ENCODE peak calls at places on chromosomes 7 and 10, in four cellular contexts. J is GM23338, W is A549, G is HCT116. Z is an unnamed sample.

GRCh38 chr10:80855348-80855971 is 317.8 kb downstream of the SH2D4B start:
- DNase-seq in J (peak; percentile 88), G (no peak), W (no peak), Z (peak; percentile 5)

GRCh38 chr10:64426745-64427144 is 905.5 kb downstream of the REEP3 start:
- DNase-seq in W (no peak), J (no peak), G (no peak), Z (no peak)

GRCh38 chr7:92898798-92899197 is 62.4 kb upstream of the CDK6 start:
- DNase-seq in J (no peak), G (no peak), W (no peak), Z (no peak)

GRCh38 chr10:31864834-31865518 is 63.7 kb downstream of the ARHGAP12 start:
- DNase-seq in W (peak; percentile 23), J (peak; percentile 82), G (no peak), Z (no peak)

GRCh38 chr7:33108931-33109757 is at the start of gene RP9:
- DNase-seq in W (peak; percentile 61), G (peak; percentile 57), J (peak; percentile 95), Z (no peak)

GRCh38 chr7:25124485-25125136 is 449 bp downstream of the CYCS start:
- DNase-seq in G (no peak), J (no peak), W (no peak), Z (no peak)

GRCh38 chr10:71316081-71316785 is 2.8 kb upstream of the SLC29A3 start:
- DNase-seq in J (no peak), W (no peak), G (no peak), Z (no peak)

GRCh38 chr7:128879939-128880746 is 17.5 kb downstream of the ATP6V1F start:
- DNase-seq in W (peak; percentile 96), G (no peak), J (peak; percentile 89), Z (no peak)

GRCh38 chr7:131370523-131370968 is 42.9 kb downstream of the MKLN1 start:
- DNase-seq in W (no peak), J (peak; percentile 77), G (no peak), Z (no peak)

GRCh38 chr10:78290131-78290750 is 256.6 kb downstream of the RPS24 start:
- DNase-seq in W (no peak), J (peak; percentile 61), G (no peak), Z (no peak)

GRCh38 chr7:30172451-30172850 is 37.7 kb downstream of the MTURN start:
- DNase-seq in J (no peak), W (no peak), G (no peak), Z (no peak)

GRCh38 chr7:1341995-1342645 is 109.4 kb downstream of the UNCX start:
- DNase-seq in W (no peak), J (no peak), G (no peak), Z (no peak)

GRCh38 chr7:26212921-26213718 is 11.6 kb downstream of the CBX3 start:
- DNase-seq in J (no peak), W (no peak), G (no peak), Z (no peak)

DNA sequence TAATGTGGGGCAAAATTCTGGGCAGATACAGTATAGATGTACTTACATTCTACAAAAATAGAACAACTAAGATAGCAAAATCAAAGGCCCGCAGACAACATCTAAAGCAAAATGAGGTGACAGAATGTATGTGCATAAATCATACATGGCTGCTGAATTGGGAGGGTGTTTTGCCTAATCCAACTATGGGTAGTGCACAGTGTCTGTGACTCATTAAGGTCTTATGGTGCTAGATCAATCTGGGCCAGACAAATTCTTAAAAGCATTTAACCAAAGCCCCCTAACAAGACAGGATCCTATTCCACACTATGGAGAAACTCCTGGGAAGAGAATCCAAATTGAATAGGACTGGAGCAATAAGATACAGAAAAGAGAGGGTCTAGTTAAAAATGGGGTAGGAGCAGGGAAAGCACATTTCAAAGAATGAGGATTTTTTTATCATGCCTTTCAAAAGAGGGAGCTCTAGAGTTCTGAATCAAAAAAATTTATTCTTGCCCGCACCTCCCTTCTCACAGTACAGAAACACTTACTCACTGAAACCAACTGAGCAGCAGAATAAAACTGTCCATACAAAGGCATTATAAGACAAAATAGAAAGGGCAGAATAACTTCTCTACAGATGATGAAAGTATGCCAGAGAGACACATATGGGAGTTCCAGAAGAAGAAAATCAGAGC is 181.3 kb downstream of the RNLS start:
- DNase-seq in J (peak; percentile 19), W (no peak), G (no peak), Z (no peak)
- TF ChIP-seq CTCF in J (peak; percentile 37), W (peak; percentile 43), G (peak; percentile 49), Z (peak; percentile 53)

GRCh38 chr7:123041085-123041484 is 45.6 kb upstream of the TAS2R16 start:
- DNase-seq in J (no peak), W (no peak), G (no peak), Z (no peak)
- TF ChIP-seq REST in J (no peak), W (no peak), G (no peak), Z (no peak)

DNA sequence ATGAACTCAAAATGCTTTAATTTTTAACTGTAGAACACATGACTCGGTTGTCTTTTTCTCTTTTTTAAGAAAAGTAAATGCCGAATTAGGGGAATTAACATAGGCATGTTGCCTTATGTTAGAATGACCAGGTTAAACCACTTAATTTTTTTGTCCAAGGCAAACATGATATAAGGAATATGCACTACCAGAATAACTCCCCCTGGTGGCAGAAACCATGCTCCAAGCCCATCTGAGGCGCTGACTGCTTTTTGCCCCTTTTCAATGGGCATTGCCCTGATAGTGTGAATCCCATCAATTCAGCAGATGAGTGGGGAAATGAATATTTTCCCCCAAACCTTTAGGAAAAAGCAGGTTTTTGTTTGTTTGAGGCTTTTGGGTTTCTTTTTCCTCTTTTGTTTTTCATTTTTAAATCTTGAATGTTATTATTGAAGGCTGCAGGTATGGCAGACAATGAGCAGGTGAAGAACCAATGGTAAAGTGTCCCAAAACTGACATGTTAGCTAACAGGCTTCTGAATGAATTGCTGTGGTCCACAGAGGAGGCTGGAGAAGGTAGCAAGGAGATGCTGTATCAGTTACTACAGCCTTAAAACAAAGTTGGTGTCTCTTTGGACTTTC is 284.3 kb downstream of the SORCS3 start:
- DNase-seq in J (peak; percentile 80), G (peak; percentile 66), W (peak; percentile 7), Z (peak; percentile 43)
- TF ChIP-seq CTCF in J (peak; percentile 95), G (peak; percentile 94), W (peak; percentile 60), Z (peak; percentile 85)

DNA sequence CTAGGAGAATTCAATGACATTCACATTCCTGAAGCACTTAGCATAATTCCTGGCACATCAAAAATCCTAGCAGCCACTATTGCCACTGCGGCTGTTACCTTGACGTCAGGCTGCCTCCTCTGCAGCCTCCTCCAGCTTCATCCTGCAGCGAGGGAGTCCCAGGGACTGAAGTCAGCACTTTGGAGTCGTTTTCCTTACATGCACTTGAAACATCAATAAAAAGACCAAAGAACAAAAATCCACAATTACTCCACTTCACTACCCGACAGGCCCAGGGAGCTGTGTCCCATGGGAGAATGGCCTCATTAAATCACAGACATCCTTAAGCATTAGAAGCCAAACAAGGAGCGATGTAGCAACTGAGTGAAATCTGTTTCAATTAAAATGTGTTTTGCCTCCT is 48.6 kb upstream of the NANOS1 start:
- DNase-seq in J (no peak), G (no peak), W (no peak), Z (no peak)
- TF ChIP-seq REST in J (no peak), G (no peak), W (no peak), Z (no peak)

DNA sequence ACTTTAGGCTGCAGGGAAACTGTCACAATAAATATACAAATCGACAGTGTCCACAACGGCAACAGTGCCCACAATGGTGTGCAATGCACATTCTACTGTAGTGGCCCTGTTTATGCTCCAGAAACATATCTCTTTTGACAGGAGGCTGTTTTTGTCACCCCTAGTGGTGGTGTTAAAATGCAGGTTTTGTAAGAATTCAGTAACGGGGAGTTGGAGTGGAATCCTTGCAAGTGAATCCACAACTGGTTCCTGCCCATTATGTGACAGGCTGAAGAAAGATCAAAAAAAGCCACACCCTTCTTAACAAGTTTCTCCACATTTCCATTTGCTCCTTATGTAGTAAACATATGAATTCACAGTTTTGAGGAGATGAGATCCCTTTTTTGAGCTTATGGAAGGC is 58.5 kb downstream of the BEND7 start:
- DNase-seq in J (peak; percentile 51), W (no peak), G (no peak), Z (no peak)
- TF ChIP-seq CTCF in J (peak; percentile 63), W (no peak), G (peak; percentile 46), Z (peak; percentile 21)

DNA sequence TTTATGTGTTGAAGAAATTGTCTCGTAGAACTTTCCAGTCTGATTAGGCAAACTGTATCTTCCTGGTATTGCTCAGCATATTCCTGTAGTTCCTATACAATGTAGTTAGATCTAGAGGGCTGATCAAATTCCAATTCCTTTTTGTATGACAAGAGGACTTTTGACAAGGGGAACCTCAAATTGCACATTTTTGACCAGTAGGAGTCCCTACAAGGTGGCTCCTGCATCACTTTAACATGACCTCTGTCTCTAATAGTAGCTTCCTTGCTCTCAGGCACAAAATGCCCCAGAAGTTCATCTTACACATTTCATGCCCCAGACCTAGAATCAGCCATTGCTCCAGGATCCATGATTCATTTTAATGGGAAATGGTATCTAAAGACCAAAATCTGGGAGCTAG is 18.7 kb downstream of the HERPUD2 start:
- DNase-seq in W (no peak), J (peak; percentile 27), G (no peak), Z (no peak)
- TF ChIP-seq REST in W (no peak), J (no peak), G (no peak), Z (no peak)

DNA sequence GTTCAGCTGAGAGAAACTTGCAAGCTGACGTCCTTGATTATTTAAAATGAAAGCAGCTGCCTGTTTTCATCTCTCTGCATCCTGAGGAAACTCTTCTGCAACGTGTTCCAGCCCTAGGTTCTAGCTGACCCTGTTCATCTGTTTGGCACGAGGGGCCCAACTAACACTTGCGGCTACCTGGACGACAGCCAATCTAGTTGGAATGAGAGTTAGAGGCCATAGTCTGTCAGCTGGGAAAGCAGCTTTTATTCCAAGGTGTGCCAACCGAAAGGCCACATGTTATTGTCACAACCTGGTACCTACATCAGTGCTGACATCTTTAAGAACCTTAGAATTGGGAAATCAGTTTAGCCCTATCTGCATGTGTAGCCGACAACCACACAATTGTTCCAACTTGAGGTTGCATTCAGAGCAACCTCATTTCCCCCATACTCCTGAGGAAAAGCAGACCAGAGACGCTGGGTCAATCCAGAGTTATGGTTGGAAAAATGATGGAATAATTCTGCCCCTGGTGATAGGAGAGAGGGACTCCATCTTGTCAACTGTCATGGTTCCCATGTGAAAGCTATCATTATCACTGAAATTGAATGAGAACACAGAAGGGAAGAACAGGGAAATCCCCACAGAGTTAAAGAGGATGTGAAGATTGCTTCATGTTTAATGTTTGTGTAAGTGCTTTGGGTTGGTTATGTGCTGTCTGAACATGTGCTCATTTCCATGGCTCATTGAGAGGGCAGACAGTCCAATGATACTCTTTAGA is 121.6 kb downstream of the EGFR start:
- DNase-seq in G (no peak), J (no peak), W (no peak), Z (no peak)
- TF ChIP-seq CTCF in G (no peak), J (no peak), W (no peak), Z (no peak)

Z was measured in Panc1.